ENCODE peak calls at places on chromosome 21, in five cellular contexts. K, I, R, T and N are unnamed samples.

GRCh38 chr21:34877485-34878128 is 171.5 kb downstream of the RUNX1 start:
- DNase-seq in I (no peak), R (peak; percentile 74), T (peak; percentile 64), K (no peak), N (no peak)

GRCh38 chr21:8994640-8995511 is 1526.5 kb upstream of the TPTE start:
- DNase-seq in K (no peak), I (no peak), T (peak; percentile 81), R (no peak), N (no peak)

GRCh38 chr21:45822429-45823099 is 159.0 kb upstream of the COL6A1 start:
- DNase-seq in K (peak; percentile 74), R (no peak), T (no peak), I (no peak), N (no peak)

GRCh38 chr21:45003331-45004058 is 63.7 kb downstream of the SLX9 start:
- DNase-seq in K (no peak), T (no peak), I (no peak), R (peak; percentile 35), N (no peak)

GRCh38 chr21:44424608-44425306 is 30.6 kb upstream of the LRRC3 start:
- DNase-seq in T (no peak), I (no peak), R (peak; percentile 36), K (peak; percentile 26), N (no peak)

GRCh38 chr21:16420086-16420724 is 690.4 kb downstream of the USP25 start:
- DNase-seq in I (no peak), T (peak; percentile 67), K (no peak), R (no peak), N (no peak)

GRCh38 chr21:42154237-42155044 is 64.5 kb upstream of the ABCG1 start:
- DNase-seq in T (no peak), I (no peak), K (no peak), R (no peak), N (no peak)

GRCh38 chr21:29939859-29940245 is at the start of gene GRIK1:
- DNase-seq in I (no peak), K (peak; percentile 46), T (peak; percentile 1), R (no peak), N (no peak)

GRCh38 chr21:20443558-20444155 is 554.6 kb upstream of the NCAM2 start:
- DNase-seq in R (no peak), I (no peak), K (no peak), T (no peak), N (no peak)

GRCh38 chr21:44444286-44444931 is 10.9 kb upstream of the LRRC3 start:
- DNase-seq in R (peak; percentile 29), K (peak; percentile 76), T (no peak), I (no peak), N (no peak)

GRCh38 chr21:45615145-45615711 is 28.3 kb upstream of the PCBP3 start:
- DNase-seq in I (no peak), K (peak; percentile 20), R (peak; percentile 58), T (no peak), N (peak; percentile 25)

GRCh38 chr21:42731264-42732032 is 78.0 kb downstream of the PDE9A start:
- DNase-seq in T (peak; percentile 21), R (peak; percentile 92), K (no peak), I (no peak), N (no peak)

GRCh38 chr21:45050786-45051489 is 23.4 kb upstream of the ADARB1 start:
- DNase-seq in T (no peak), K (no peak), I (peak; percentile 92), R (no peak), N (no peak)

GRCh38 chr21:16794944-16795343 is 717.9 kb upstream of the CXADR start:
- DNase-seq in K (no peak), I (peak; percentile 71), T (peak; percentile 73), R (no peak), N (no peak)

GRCh38 chr21:45534591-45535331 is 7.5 kb downstream of the SLC19A1 start:
- DNase-seq in T (no peak), K (no peak), I (no peak), R (peak; percentile 47), N (no peak)

GRCh38 chr21:42739061-42739931 is 85.9 kb downstream of the PDE9A start:
- DNase-seq in K (no peak), T (no peak), R (no peak), I (no peak), N (no peak)

GRCh38 chr21:25341981-25342380 is 265.3 kb downstream of the MRPL39 start:
- DNase-seq in R (no peak), I (no peak), K (no peak), T (no peak), N (no peak)

GRCh38 chr21:14542638-14543037 is 3.5 kb downstream of the SAMSN1 start:
- DNase-seq in I (no peak), K (no peak), R (no peak), T (no peak), N (no peak)

GRCh38 chr21:46116189-46116845 is 18.4 kb downstream of the COL6A2 start:
- DNase-seq in K (peak; percentile 23), T (no peak), I (no peak), R (peak; percentile 29), N (peak; percentile 4)

GRCh38 chr21:44986471-44987291 is 46.9 kb downstream of the SLX9 start:
- DNase-seq in I (no peak), T (no peak), K (no peak), R (no peak), N (no peak)

GRCh38 chr21:24367936-24368335 is 1239.3 kb downstream of the MRPL39 start:
- DNase-seq in R (no peak), K (no peak), I (no peak), T (peak; percentile 8), N (no peak)

GRCh38 chr21:43686811-43687565 is 27.6 kb downstream of the RRP1B start:
- DNase-seq in K (no peak), T (no peak), R (no peak), I (no peak), N (no peak)

GRCh38 chr21:40049031-40049958 is 182.1 kb downstream of the PCP4 start:
- DNase-seq in R (no peak), K (no peak), T (peak; percentile 62), I (no peak), N (no peak)

GRCh38 chr21:42616366-42617340 is 36.8 kb upstream of the PDE9A start:
- DNase-seq in I (no peak), T (no peak), K (no peak), R (no peak), N (no peak)

GRCh38 chr21:44708213-44708865 is 3.0 kb downstream of the TSPEAR start:
- DNase-seq in I (no peak), K (peak; percentile 71), T (no peak), R (peak; percentile 41), N (no peak)

GRCh38 chr21:38944903-38945302 is 139.2 kb downstream of the ETS2 start:
- DNase-seq in I (no peak), T (no peak), R (no peak), K (peak; percentile 45), N (no peak)
- TF ChIP-seq CTCF in I (peak; percentile 18), T (no peak), R (no peak), K (peak; percentile 55), N (no peak)

DNA sequence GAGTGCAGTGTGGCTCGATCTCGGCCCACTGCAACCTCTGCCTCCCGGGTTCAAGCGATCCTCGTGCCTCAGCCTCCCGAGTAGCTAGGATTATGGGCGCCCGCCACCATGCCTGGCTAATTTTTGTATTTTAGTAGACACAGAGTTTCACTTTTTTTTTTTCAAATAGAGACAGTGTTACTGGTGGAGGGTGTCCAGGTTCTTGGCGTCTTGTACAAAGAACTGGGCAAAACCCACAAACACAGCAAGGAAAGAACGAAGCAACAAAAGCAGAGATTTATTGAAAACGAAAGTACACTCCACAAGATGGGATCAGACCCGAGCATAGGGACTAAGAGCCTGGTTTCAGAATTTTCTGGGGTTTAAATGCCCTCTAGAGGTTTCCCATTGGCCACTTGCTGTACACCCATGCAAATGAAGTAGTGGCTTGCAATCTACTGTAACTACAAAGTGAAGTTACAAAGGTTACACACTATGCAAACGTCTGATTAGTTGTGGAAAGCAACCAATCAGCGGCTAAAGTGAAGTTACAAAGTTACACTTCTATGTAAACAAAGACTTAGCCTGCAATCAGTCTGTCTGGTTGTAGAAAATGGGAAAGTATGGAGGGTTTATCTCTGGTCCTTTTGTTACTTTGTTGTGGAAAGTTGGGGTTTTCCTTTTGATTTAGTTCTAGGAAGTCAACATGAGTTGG is 199.1 kb downstream of the DYRK1A start:
- DNase-seq in R (no peak), K (no peak), T (no peak), I (no peak), N (no peak)
- TF ChIP-seq CTCF in R (no peak), K (no peak), T (no peak), I (no peak), N (no peak)

GRCh38 chr21:26883768-26884167 is 38.6 kb upstream of the ADAMTS1 start:
- DNase-seq in I (no peak), R (no peak), T (no peak), K (no peak), N (no peak)

GRCh38 chr21:26884436-26884835 is 39.2 kb upstream of the ADAMTS1 start:
- DNase-seq in K (no peak), T (no peak), R (no peak), I (no peak), N (no peak)

GRCh38 chr21:26887241-26887640 is 42.0 kb upstream of the ADAMTS1 start:
- DNase-seq in T (no peak), K (no peak), I (no peak), R (no peak), N (no peak)

GRCh38 chr21:26877015-26877414 is 31.8 kb upstream of the ADAMTS1 start:
- DNase-seq in T (no peak), I (no peak), K (no peak), R (no peak), N (no peak)

GRCh38 chr21:26881504-26882228 is 36.5 kb upstream of the ADAMTS1 start:
- DNase-seq in I (peak; percentile 8), R (no peak), T (peak; percentile 23), K (no peak), N (no peak)
- TF ChIP-seq CTCF in I (peak; percentile 45), R (no peak), T (no peak), K (peak; percentile 62), N (no peak)

DNA sequence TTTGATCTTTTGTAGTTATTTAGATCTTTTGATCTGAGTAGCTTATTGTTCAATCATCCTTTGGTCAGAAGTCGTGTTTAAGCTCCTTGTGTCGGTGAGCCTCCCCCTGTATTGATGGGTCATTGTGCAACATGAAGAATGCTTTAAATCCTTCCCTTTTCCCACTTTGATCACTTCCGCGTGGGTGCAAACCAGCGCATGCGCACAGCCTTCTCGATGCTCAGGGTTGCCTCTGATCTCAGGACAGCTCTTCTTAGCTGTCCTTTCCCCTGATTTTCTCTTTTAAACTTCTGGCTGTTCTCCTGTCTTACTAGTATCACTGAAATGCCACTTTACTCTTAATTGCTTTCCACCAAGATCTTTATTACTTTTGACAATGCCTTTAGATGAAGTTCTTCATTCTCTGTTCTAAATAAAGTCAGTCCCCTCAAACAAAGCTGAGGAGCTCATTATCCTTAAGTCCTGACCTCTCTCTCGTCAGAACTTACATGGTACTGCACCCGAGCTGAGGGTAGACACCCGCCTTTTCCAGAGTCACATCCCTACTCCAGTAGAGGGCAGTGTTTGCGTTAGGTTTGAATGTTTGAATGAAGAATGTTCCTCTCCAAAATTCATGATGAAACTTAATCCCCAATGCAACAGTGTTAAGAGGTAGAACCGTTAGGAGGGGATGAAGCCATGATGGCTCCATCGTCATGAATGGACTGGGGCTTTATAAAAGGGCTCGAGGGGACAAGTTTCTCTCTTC is 547.9 kb upstream of the TMPRSS15 start:
- DNase-seq in K (peak; percentile 62), R (no peak), T (no peak), I (no peak), N (no peak)
- TF ChIP-seq CTCF in K (peak; percentile 83), R (peak; percentile 62), T (no peak), I (no peak), N (no peak)